ENCODE peak calls at places on chromosomes 16 and 17, in four cellular contexts. L, A, U and F are unnamed samples. For H3K27me3, the result is how much of the 10 kb centered on the place peaks cover.

GRCh38 chr17:81556175-81556691 is 4.1 kb upstream of the FAAP100 start:
- DNase-seq in L (no peak), A (peak), U (no peak), F (no peak)

GRCh38 chr17:75090871-75091854 is 3.4 kb downstream of the SLC16A5 start:
- DNase-seq in L (no peak), A (no peak), U (no peak), F (no peak)

GRCh38 chr17:6753006-6753445 is 2.8 kb upstream of the XAF1 start:
- DNase-seq in L (peak), A (peak), U (no peak), F (peak)

GRCh38 chr17:47945080-47945479 is 3.7 kb downstream of the PNPO start:
- DNase-seq in L (no peak), A (no peak), U (no peak), F (no peak)

GRCh38 chr17:29045734-29046133 is 2.8 kb downstream of the PIPOX start:
- DNase-seq in L (no peak), A (no peak), U (no peak), F (no peak)

GRCh38 chr17:17493249-17493985 is 2.8 kb downstream of the RASD1 start:
- DNase-seq in L (no peak), A (peak), U (peak), F (no peak)

GRCh38 chr17:27657620-27658019 is 26.6 kb downstream of the LGALS9 start:
- DNase-seq in L (peak), A (no peak), U (no peak), F (no peak)

GRCh38 chr17:45371414-45372324 is 54.8 kb upstream of the MAP3K14 start:
- DNase-seq in L (peak), A (peak), U (peak), F (peak)

GRCh38 chr17:31541559-31541958 is 150.1 kb downstream of the RAB11FIP4 start:
- DNase-seq in L (no peak), A (no peak), U (no peak), F (no peak)

GRCh38 chr17:50150354-50151040 is at the start of gene PPP1R9B:
- DNase-seq in L (no peak), A (no peak), U (no peak), F (no peak)

GRCh38 chr17:7483238-7484066 is 714 bp upstream of the POLR2A start:
- DNase-seq in L (peak), A (peak), U (peak), F (peak)

GRCh38 chr16:17364319-17365210 is 106.2 kb downstream of the XYLT1 start:
- DNase-seq in L (peak), A (no peak), U (no peak), F (peak)

GRCh38 chr16:69186642-69187386 is at the start of gene SNTB2:
- DNase-seq in L (peak), A (peak), U (peak), F (peak)

GRCh38 chr16:6122401-6122800 is 1024.8 kb upstream of the EEF2KMT start:
- DNase-seq in L (no peak), A (no peak), U (no peak), F (no peak)

GRCh38 chr17:75326587-75326955 is 37.3 kb upstream of the SLC25A19 start:
- DNase-seq in L (no peak), A (no peak), U (no peak), F (no peak)

GRCh38 chr16:50974438-50975036 is 176.5 kb downstream of the SALL1 start:
- DNase-seq in L (no peak), A (no peak), U (no peak), F (no peak)

GRCh38 chr16:46920402-46921068 is 36.4 kb downstream of the GPT2 start:
- DNase-seq in L (no peak), A (peak), U (no peak), F (no peak)

GRCh38 chr16:46922239-46922638 is 38.1 kb downstream of the GPT2 start:
- DNase-seq in L (no peak), A (no peak), U (no peak), F (no peak)

GRCh38 chr16:46918400-46918799 is 34.2 kb downstream of the GPT2 start:
- DNase-seq in L (no peak), A (no peak), U (no peak), F (no peak)

GRCh38 chr16:46916980-46917379 is 32.8 kb downstream of the GPT2 start:
- DNase-seq in L (no peak), A (no peak), U (no peak), F (no peak)

DNA sequence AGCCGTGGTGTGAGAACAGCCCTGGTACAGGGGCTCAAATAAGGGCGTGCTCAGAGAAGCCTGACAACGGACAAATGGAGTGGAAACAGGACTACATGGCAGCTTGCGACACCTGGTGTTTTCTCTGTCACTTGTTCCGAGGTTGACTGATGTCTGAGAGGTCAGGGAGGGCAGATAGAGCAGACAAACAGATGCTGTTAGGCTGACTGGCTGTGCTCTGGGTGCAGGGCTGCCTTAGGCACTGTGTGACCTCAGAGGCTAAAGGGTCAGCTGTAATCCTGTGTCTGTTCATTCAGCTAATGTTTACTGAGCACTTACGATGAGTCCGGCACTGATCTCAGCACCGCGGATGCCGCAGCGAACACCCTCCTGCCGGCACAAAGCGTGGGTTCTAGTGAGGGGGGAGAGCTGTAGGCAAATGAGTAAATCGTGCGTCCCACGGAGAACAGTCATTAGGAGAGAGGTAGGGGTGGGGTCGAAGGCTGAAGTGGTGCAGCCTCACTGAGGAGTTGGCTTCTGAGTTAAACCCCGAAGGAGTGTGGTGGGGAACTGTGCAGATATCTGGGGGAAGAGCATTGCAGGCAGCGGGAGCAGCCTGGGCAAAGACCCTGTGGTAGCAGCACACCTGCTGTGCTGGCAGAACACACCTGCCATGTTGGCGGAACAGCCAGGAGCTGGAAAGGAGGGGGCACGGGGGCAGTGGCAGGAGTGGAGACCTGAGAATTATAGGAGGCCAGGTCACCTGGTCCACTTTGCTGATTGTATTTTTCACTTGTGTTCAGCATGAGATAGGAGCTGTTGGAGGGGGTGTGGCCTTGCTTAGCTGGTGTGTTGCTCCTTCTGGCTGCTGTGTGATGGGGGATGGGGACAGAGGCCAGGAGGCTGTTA is 35.0 kb downstream of the GPT2 start:
- DNase-seq in L (no peak), A (no peak), U (no peak), F (no peak)
- H3K4me3 ChIP-seq in L (no peak), A (no peak), U (no peak), F (no peak)

GRCh38 chr16:23074423-23074822 is 74.8 kb downstream of the USP31 start:
- DNase-seq in L (no peak), A (peak), U (no peak), F (no peak)

GRCh38 chr16:23071202-23072083 is 77.8 kb downstream of the USP31 start:
- DNase-seq in L (no peak), A (no peak), U (no peak), F (no peak)

GRCh38 chr16:23069844-23070243 is 79.4 kb downstream of the USP31 start:
- DNase-seq in L (no peak), A (no peak), U (no peak), F (no peak)

GRCh38 chr16:23072769-23073549 is 76.3 kb downstream of the USP31 start:
- DNase-seq in L (no peak), A (no peak), U (no peak), F (no peak)

GRCh38 chr16:23072084-23072599 is 77.1 kb downstream of the USP31 start:
- DNase-seq in L (peak), A (peak), U (no peak), F (peak)
- H3K27me3 ChIP-seq in L (under half), A (under half), U (under half), F (under half)

DNA sequence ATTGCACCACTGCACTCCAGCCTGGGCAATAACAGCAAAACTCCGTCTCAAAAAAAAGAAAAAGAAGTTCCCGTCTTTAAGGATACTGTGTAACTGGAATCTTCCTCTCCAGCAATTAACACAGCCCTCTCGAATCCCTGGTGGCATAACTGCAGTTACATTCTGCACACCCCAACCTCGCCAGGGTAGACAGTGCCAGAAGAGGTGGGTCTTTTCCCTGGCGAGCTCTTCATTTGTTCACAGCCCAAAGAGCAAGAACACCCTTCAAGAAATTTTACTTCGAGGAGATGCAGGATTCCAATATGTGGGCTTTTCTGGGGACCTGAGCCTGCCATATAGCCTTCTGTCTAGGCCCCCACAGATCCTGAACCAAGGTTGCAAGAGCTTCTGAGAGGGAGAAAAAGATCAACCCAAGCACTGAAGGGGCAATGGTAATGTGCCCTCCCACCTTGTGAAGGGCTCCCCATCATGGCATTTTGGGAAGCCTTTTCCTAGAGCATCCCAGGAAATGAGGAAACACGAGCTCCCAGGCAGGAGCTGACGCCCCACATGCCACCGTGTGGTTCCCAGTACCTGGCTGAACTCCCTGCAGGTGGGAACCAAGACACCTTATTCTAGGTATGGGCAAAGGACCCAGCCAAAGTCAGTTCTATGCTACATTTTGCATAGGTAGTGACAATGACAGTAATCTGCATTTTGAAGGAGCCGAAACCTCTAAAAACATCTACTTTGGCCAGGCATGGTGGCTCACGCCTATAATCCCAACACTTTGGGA is 26.9 kb downstream of the TK2 start:
- DNase-seq in L (no peak), A (no peak), U (no peak), F (no peak)
- H3K27ac ChIP-seq in L (no peak), A (peak), U (peak), F (no peak)

GRCh38 chr16:25107466-25107792 is 4.1 kb upstream of the LCMT1 start:
- DNase-seq in L (no peak), A (no peak), U (no peak), F (no peak)

GRCh38 chr16:25109643-25110042 is 1.9 kb upstream of the LCMT1 start:
- DNase-seq in L (peak), A (peak), U (no peak), F (peak)

GRCh38 chr16:25110392-25110947 is 1.1 kb upstream of the LCMT1 start:
- DNase-seq in L (peak), A (no peak), U (no peak), F (no peak)

GRCh38 chr16:25106567-25107465 is 4.7 kb upstream of the LCMT1 start:
- DNase-seq in L (peak), A (peak), U (peak), F (peak)

GRCh38 chr16:25108054-25108453 is 3.5 kb upstream of the LCMT1 start:
- DNase-seq in L (no peak), A (no peak), U (no peak), F (no peak)
- H3K4me3 ChIP-seq in L (no peak), A (no peak), U (no peak), F (no peak)

GRCh38 chr16:85867189-85867588 is 31.8 kb upstream of the IRF8 start:
- DNase-seq in L (no peak), A (no peak), U (no peak), F (no peak)
- H3K27me3 ChIP-seq in L (under half), A (under half), U (under half), F (under half)

GRCh38 chr16:49834496-49835009 is 21.4 kb downstream of the ZNF423 start:
- DNase-seq in L (peak), A (no peak), U (peak), F (no peak)

GRCh38 chr16:49833055-49833454 is 22.9 kb downstream of the ZNF423 start:
- DNase-seq in L (peak), A (no peak), U (no peak), F (no peak)

GRCh38 chr16:49832177-49832576 is 23.7 kb downstream of the ZNF423 start:
- DNase-seq in L (no peak), A (no peak), U (no peak), F (no peak)

GRCh38 chr16:49835116-49835880 is 20.6 kb downstream of the ZNF423 start:
- DNase-seq in L (no peak), A (no peak), U (no peak), F (no peak)

DNA sequence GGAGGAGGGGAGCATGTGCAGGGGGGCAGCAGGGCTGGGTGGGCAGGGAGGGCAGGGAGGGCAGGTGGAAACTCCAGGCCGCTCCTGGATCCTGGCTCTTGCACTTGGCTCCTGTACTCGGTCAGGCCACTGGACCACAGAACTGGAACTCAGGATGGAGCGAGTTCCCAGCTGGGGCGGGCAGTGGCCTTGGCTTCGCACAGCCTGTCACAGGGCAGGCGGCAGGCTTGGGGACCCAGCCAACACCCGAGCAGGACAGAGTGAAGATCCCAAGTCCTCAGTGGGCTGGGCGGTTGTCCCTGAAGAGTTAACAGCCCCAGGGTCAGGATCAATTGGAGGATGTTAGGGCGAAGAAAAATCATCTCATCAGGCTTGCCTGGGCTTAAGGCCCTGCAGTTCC is 22.1 kb downstream of the ZNF423 start:
- DNase-seq in L (no peak), A (no peak), U (no peak), F (no peak)
- H3K27ac ChIP-seq in L (no peak), A (peak), U (peak), F (no peak)